ENCODE peak calls at places on chromosome 20, in five cellular contexts. C is heart right ventricle, K is WERI-Rb-1, X is cardiac muscle cell, S is heart left ventricle. Q is an unnamed sample.
A peak's percentile ranks its signal among the peaks of the same experiment; 100 is the strongest.

GRCh38 chr20:33016581-33017109 is 9.1 kb downstream of the BPIFB2 start:
- DNase-seq in X (no peak), S (no peak), K (no peak), C (no peak), Q (no peak)

GRCh38 chr20:48635791-48636267 is 192.0 kb downstream of the PREX1 start:
- DNase-seq in X (peak; percentile 79), S (peak; percentile 48), K (peak; percentile 71), C (peak; percentile 66), Q (no peak)

GRCh38 chr20:13183005-13183404 is 38.1 kb upstream of the ISM1 start:
- DNase-seq in K (no peak), S (no peak), X (no peak), C (no peak), Q (no peak)

GRCh38 chr20:35837577-35838195 is 65.9 kb downstream of the PHF20 start:
- DNase-seq in K (peak; percentile 77), X (no peak), S (no peak), C (no peak), Q (no peak)

GRCh38 chr20:25696384-25697131 is at the start of gene ZNF337:
- DNase-seq in K (peak; percentile 98), C (peak; percentile 96), S (peak; percentile 97), X (peak; percentile 98), Q (peak; percentile 94)

GRCh38 chr20:25484224-25484846 is 76.9 kb downstream of the GINS1 start:
- DNase-seq in K (no peak), C (no peak), S (no peak), X (no peak), Q (no peak)

GRCh38 chr20:59812286-59813125 is 120.9 kb downstream of the SYCP2 start:
- DNase-seq in X (no peak), K (no peak), S (peak; percentile 13), C (no peak), Q (peak; percentile 4)

GRCh38 chr20:381581-382290 is 1.2 kb downstream of the TRIB3 start:
- DNase-seq in C (peak; percentile 72), K (peak; percentile 78), X (peak; percentile 51), S (peak; percentile 83), Q (peak; percentile 61)

GRCh38 chr20:46174469-46175126 is 56.5 kb downstream of the CD40 start:
- DNase-seq in S (peak; percentile 64), K (no peak), X (peak; percentile 86), C (peak; percentile 77), Q (peak; percentile 36)

GRCh38 chr20:25281541-25281991 is 33.7 kb downstream of the PYGB start:
- DNase-seq in C (no peak), X (no peak), K (peak; percentile 3), S (peak; percentile 13), Q (peak; percentile 10)

GRCh38 chr20:49916146-49917002 is 1.0 kb upstream of the SPATA2 start:
- DNase-seq in K (peak; percentile 78), C (no peak), X (no peak), S (no peak), Q (no peak)

GRCh38 chr20:43389839-43390626 is 67.7 kb upstream of the SRSF6 start:
- DNase-seq in K (peak; percentile 47), S (no peak), C (no peak), X (peak; percentile 8), Q (no peak)

GRCh38 chr20:49508435-49509199 is 26.1 kb upstream of the KCNB1 start:
- DNase-seq in C (no peak), S (no peak), X (peak; percentile 60), K (no peak), Q (no peak)

GRCh38 chr20:63519765-63520593 is 586 bp upstream of the PPDPF start:
- DNase-seq in K (peak; percentile 82), S (peak; percentile 80), X (peak; percentile 78), C (peak; percentile 79), Q (peak; percentile 74)

GRCh38 chr20:50931048-50931305 is 260 bp downstream of the ADNP start:
- DNase-seq in C (no peak), K (no peak), X (no peak), S (no peak), Q (no peak)

GRCh38 chr20:54132612-54133433 is 41.0 kb downstream of the CYP24A1 start:
- DNase-seq in S (no peak), K (no peak), C (no peak), X (peak; percentile 42), Q (peak; percentile 29)

GRCh38 chr20:4813076-4813838 is 91.5 kb downstream of the PRND start:
- DNase-seq in C (peak; percentile 38), S (peak; percentile 59), X (no peak), K (no peak), Q (peak; percentile 48)

GRCh38 chr20:58142843-58143185 is 85.6 kb downstream of the ANKRD60 start:
- DNase-seq in K (no peak), S (no peak), X (no peak), C (no peak), Q (no peak)

GRCh38 chr20:63007722-63008488 is 1.1 kb upstream of the BHLHE23 start:
- DNase-seq in C (peak; percentile 12), S (no peak), K (no peak), X (no peak), Q (no peak)

GRCh38 chr20:50550531-50550930 is 40.3 kb downstream of the PTPN1 start:
- DNase-seq in C (no peak), S (no peak), K (no peak), X (no peak), Q (no peak)

GRCh38 chr20:51373713-51374481 is 168.6 kb downstream of the NFATC2 start:
- DNase-seq in C (peak; percentile 41), K (no peak), S (no peak), X (peak; percentile 73), Q (peak; percentile 47)

GRCh38 chr20:63777614-63778013 is 38.0 kb downstream of the SLC2A4RG start:
- DNase-seq in S (no peak), K (no peak), X (no peak), C (no peak), Q (no peak)

GRCh38 chr20:63492982-63493381 is 5.9 kb downstream of the EEF1A2 start:
- DNase-seq in C (no peak), X (no peak), K (no peak), S (no peak), Q (no peak)

GRCh38 chr20:48317578-48317977 is 510.2 kb downstream of the PREX1 start:
- DNase-seq in X (no peak), K (no peak), C (no peak), S (no peak), Q (no peak)

GRCh38 chr20:4045082-4045481 is 29.7 kb upstream of the RNF24 start:
- DNase-seq in K (no peak), X (no peak), S (no peak), C (no peak), Q (no peak)

GRCh38 chr20:3168079-3168828 is 5.1 kb downstream of the LZTS3 start:
- DNase-seq in K (no peak), X (peak; percentile 64), C (peak; percentile 52), S (no peak), Q (no peak)

GRCh38 chr20:51624157-51624731 is 81.7 kb upstream of the NFATC2 start:
- DNase-seq in X (peak; percentile 86), S (peak; percentile 43), C (peak; percentile 51), K (peak; percentile 49), Q (no peak)

GRCh38 chr20:58327211-58327610 is 17.7 kb downstream of the RAB22A start:
- DNase-seq in C (no peak), X (no peak), S (no peak), K (no peak), Q (no peak)

DNA sequence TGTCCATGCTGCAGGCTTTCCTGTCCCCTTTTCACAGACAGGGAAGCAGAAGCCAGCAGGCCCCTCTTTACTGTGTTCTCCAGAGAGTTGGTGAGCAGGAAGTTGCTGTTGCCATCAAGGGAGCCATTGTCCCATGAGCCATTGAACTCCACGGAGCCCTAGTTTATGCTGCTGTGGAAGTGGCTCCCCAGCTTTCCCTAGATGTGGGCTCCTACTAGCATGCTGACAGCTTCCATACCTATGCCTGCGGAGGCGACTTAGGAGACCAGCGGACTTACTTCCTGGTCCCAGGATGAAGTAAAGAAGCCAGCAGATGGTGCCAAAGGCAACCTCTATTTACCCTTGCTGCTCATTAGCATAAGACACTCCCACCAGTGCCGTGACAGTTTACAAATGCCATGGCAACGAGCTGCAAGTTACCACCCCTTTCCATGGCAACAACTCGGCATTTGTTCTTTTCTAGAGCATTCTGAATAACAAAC is 30.8 kb upstream of the FKBP1A start:
- DNase-seq in X (peak; percentile 43), K (peak; percentile 74), C (no peak), S (no peak), Q (no peak)
- TF ChIP-seq CTCF in X (peak; percentile 26), K (peak; percentile 51), C (no peak), S (no peak), Q (no peak)

DNA sequence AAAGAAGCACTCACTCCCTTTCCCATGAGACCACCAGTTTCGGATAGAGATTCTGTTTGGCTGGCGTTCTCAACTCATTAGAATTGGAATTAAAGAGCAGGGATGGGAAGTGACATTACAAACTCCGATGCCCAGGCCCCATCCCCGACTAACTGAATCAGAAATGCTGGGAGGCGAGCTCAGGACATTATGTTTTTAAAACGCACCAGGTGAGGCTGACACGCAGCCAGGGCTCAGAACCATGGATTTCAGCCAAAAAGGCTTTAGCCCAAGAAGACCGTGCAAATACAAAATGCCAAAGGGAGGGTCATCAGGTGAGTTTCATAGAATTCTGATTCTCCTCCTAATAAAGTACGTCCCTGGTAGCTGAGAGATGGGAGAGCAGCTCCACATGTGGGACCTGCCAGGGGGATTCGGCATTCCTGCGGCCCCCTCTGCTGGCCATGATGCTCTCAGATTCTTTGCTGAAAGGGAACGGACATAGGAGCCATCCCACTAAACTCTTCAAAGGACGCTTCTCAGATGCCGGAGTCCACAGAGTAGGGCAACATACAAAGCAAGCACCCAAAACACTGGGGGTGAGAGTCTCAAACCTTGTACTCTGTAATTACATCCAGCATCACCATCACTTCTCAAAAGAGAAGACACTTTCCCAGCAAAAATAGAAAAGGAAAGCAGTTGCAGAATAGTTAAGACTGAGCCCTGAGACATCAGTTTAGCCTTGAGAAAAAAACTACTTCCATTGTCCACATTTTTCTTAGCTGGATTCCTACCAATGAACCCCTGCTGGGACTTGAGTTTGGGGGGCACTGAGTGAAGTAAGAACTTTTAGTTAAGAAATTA is 205.2 kb downstream of the BMP7 start:
- DNase-seq in K (peak; percentile 20), S (no peak), C (no peak), X (peak; percentile 53), Q (peak; percentile 40)
- TF ChIP-seq CTCF in K (peak; percentile 26), S (no peak), C (no peak), X (peak; percentile 37), Q (peak; percentile 44)

GRCh38 chr20:21125072-21125848 is 622 bp upstream of the KIZ start:
- DNase-seq in C (peak; percentile 38), K (peak; percentile 69), S (peak; percentile 32), X (peak; percentile 54), Q (peak; percentile 29)

GRCh38 chr20:21127201-21127981 is 1.5 kb downstream of the KIZ start:
- DNase-seq in X (no peak), S (no peak), C (no peak), K (no peak), Q (no peak)

GRCh38 chr20:21129861-21130260 is 4.0 kb downstream of the KIZ start:
- DNase-seq in C (no peak), X (no peak), S (no peak), K (no peak), Q (no peak)

GRCh38 chr20:21124190-21124589 is 1.7 kb upstream of the KIZ start:
- DNase-seq in C (no peak), K (no peak), X (no peak), S (no peak), Q (no peak)

GRCh38 chr20:21125849-21126840 is at the start of gene KIZ:
- DNase-seq in C (peak; percentile 99), S (peak; percentile 97), K (peak; percentile 96), X (peak; percentile 98), Q (peak; percentile 95)
- TF ChIP-seq CTCF in C (no peak), S (peak; percentile 20), K (peak; percentile 25), X (peak; percentile 27), Q (peak; percentile 55)

GRCh38 chr20:44885392-44886275 is at the start of gene YWHAB:
- DNase-seq in K (peak; percentile 99), S (peak; percentile 99), X (peak; percentile 99), C (peak; percentile 99), Q (peak; percentile 99)
- TF ChIP-seq CTCF in K (no peak), S (no peak), X (no peak), C (no peak), Q (peak; percentile 10)